ENCODE peak calls at places on chromosomes 11 and 22, in nine cellular contexts. B is epithelial cell of esophagus; G is coronary artery; Y is cardiac muscle cell; M is CD8-positive, alpha-beta T cell; W is effector memory CD4-positive, alpha-beta T cell; F is LNCaP clone FGC; I is CD8-positive, alpha-beta memory T cell; E is left ventricle myocardium inferior. L is an unnamed sample.

GRCh38 chr11:116513278-116513823 is 259.4 kb downstream of the BUD13 start:
- DNase-seq in F (no peak), G (peak), B (no peak), W (no peak), E (no peak), M (no peak), I (no peak), Y (no peak), L (no peak)

GRCh38 chr11:102171101-102171500 is 60.9 kb downstream of the YAP1 start:
- DNase-seq in G (no peak), M (no peak), F (no peak), Y (peak), E (no peak), I (no peak), B (peak), W (no peak), L (no peak)

GRCh38 chr11:78426845-78427244 is 9.2 kb upstream of the GAB2 start:
- DNase-seq in M (no peak), G (no peak), B (no peak), E (no peak), I (no peak), F (no peak), Y (no peak), W (no peak), L (no peak)

GRCh38 chr22:19151329-19152191 is 1.5 kb upstream of the GSC2 start:
- DNase-seq in Y (no peak), E (no peak), F (no peak), G (no peak), B (no peak), M (no peak), I (no peak), W (no peak), L (no peak)

GRCh38 chr22:31210830-31211503 is 1.1 kb upstream of the LIMK2 start:
- DNase-seq in F (no peak), I (no peak), M (no peak), B (no peak), G (no peak), W (no peak), E (peak), Y (peak), L (no peak)

GRCh38 chr11:125082040-125082439 is 18.9 kb downstream of the SLC37A2 start:
- DNase-seq in W (no peak), F (no peak), E (no peak), Y (no peak), B (no peak), M (no peak), G (no peak), I (no peak), L (no peak)

GRCh38 chr11:27485930-27486773 is 13.6 kb upstream of the LGR4 start:
- DNase-seq in B (peak), M (no peak), Y (peak), G (no peak), F (no peak), W (no peak), E (no peak), I (no peak), L (peak)

GRCh38 chr22:44192098-44192810 is 11.5 kb downstream of the PARVG start:
- DNase-seq in W (peak), M (no peak), F (peak), I (peak), B (peak), E (no peak), G (no peak), Y (peak), L (peak)

GRCh38 chr11:94675239-94675638 is 92.9 kb upstream of the AMOTL1 start:
- DNase-seq in G (no peak), F (no peak), Y (no peak), M (no peak), E (no peak), W (no peak), I (no peak), B (peak), L (no peak)

GRCh38 chr11:65434667-65435179 is 12.1 kb downstream of the NEAT1 start:
- DNase-seq in I (no peak), M (no peak), G (peak), W (no peak), B (no peak), E (no peak), F (no peak), Y (no peak), L (no peak)

GRCh38 chr11:130418756-130419155 is 9.7 kb downstream of the ADAMTS8 start:
- DNase-seq in Y (no peak), W (no peak), F (no peak), M (no peak), I (no peak), E (no peak), B (no peak), G (no peak), L (no peak)

GRCh38 chr22:28506207-28506606 is 173.4 kb downstream of the TTC28 start:
- DNase-seq in Y (no peak), I (no peak), E (no peak), G (no peak), B (no peak), M (no peak), F (no peak), W (no peak), L (no peak)

GRCh38 chr11:83521647-83522596 is 235.8 kb upstream of the CCDC90B start:
- DNase-seq in M (no peak), E (no peak), W (no peak), B (peak), I (no peak), G (no peak), F (no peak), Y (peak), L (peak)

GRCh38 chr22:47199949-47200272 is 437.5 kb downstream of the TBC1D22A start:
- DNase-seq in I (no peak), E (no peak), Y (no peak), G (no peak), B (no peak), M (no peak), F (no peak), W (no peak), L (no peak)

GRCh38 chr22:42613869-42614268 is 814 bp downstream of the POLDIP3 start:
- DNase-seq in G (no peak), B (peak), E (no peak), I (no peak), F (no peak), Y (peak), M (no peak), W (no peak), L (no peak)

GRCh38 chr11:116459233-116459632 is 313.6 kb downstream of the BUD13 start:
- DNase-seq in G (no peak), B (no peak), Y (no peak), E (no peak), F (no peak), M (no peak), W (no peak), I (no peak), L (no peak)

GRCh38 chr22:25051983-25052710 is 99.6 kb downstream of the KIAA1671 start:
- DNase-seq in B (no peak), E (peak), G (no peak), F (peak), Y (no peak), I (no peak), W (no peak), M (no peak), L (no peak)

GRCh38 chr11:104918113-104918824 is 20.0 kb upstream of the CASP12 start:
- DNase-seq in E (no peak), B (peak), Y (peak), M (no peak), W (no peak), I (no peak), G (no peak), F (no peak), L (no peak)

GRCh38 chr22:31947296-31947695 is 3.0 kb downstream of the YWHAH start:
- DNase-seq in M (no peak), E (no peak), I (peak), G (no peak), B (peak), Y (peak), F (no peak), W (no peak), L (peak)

DNA sequence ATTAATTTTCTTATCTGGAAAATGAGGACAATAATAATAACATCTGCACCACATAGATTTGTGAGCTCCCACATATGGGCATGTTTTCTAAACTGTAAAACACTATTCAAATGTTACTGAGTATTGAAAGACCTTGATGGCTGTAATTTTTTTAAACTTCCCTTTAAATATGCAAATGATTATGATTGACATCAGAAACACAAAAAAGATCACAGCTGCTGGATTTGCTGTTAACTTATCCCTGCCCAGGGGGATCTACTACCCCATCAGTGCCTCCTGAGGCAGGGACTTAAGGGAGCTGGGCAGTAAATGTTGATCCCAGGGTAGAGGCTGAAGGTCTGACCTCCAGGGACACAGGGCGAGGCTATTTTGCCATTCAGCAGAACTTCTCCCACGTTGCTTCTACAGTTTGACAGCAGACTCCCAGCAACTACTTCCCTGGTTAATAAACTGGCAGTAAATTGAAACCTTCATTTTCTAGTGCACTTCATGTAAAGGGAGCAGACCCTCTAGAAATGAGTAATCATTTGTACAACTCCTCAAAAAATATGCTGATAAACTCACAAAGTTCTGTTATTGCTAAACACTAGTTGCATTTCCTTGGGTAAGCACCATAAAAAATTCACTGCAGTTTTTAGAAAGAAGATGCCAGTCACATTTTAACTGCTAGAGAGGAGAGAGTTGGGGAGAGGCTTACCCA is 20.3 kb downstream of the TMPRSS5 start:
- DNase-seq in W (no peak), M (no peak), F (no peak), G (no peak), B (no peak), E (no peak), Y (no peak), I (no peak), L (no peak)
- H3K4me3 ChIP-seq in W (no peak), M (no peak), F (no peak), G (no peak), B (no peak), E (no peak), Y (no peak), I (no peak), L (no peak)

GRCh38 chr11:67355023-67355793 is 1.9 kb upstream of the POLD4 start:
- DNase-seq in W (no peak), F (no peak), B (no peak), E (no peak), G (peak), M (no peak), Y (no peak), I (no peak), L (no peak)
- H3K4me3 ChIP-seq in W (no peak), F (no peak), B (no peak), E (peak), G (peak), M (no peak), Y (no peak), I (no peak), L (no peak)

GRCh38 chr22:20868225-20868944 is 9.6 kb downstream of the SNAP29 start:
- DNase-seq in B (no peak), M (no peak), Y (no peak), G (no peak), W (no peak), I (no peak), E (no peak), F (no peak), L (no peak)

GRCh38 chr22:20865869-20866445 is 7.2 kb downstream of the SNAP29 start:
- DNase-seq in I (no peak), Y (no peak), G (no peak), F (no peak), B (no peak), M (no peak), W (no peak), E (no peak), L (no peak)

GRCh38 chr22:20867179-20868099 is 8.6 kb downstream of the SNAP29 start:
- DNase-seq in F (peak), G (no peak), E (peak), B (no peak), Y (peak), W (no peak), M (no peak), I (no peak), L (no peak)

GRCh38 chr22:20866716-20867115 is 7.9 kb downstream of the SNAP29 start:
- DNase-seq in F (no peak), Y (no peak), B (no peak), M (no peak), I (no peak), E (no peak), W (no peak), G (no peak), L (no peak)

DNA sequence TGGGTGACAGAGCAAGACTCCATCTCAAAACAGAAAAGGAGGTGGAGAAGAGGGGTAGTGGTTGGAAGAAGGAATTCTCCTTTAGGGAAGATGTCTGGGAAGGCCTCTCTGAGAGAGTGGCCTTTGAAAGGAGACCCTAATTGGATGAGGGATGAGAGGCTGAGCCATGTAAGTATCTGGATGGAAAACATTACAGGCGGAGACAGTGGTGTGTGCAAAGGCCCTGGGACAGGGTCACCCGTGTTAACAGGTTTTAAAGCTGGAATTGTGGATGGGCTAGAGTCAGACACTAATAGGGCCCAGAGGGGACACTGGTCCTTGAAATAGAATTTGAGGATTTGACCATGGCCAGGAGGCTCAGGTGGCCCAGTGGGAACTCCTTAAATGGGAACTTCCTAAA is 10.4 kb downstream of the SNAP29 start:
- DNase-seq in G (no peak), M (no peak), I (no peak), B (no peak), Y (no peak), W (no peak), E (no peak), F (no peak), L (no peak)
- H3K4me3 ChIP-seq in G (no peak), M (no peak), I (no peak), B (no peak), Y (no peak), W (no peak), E (no peak), F (no peak), L (no peak)

DNA sequence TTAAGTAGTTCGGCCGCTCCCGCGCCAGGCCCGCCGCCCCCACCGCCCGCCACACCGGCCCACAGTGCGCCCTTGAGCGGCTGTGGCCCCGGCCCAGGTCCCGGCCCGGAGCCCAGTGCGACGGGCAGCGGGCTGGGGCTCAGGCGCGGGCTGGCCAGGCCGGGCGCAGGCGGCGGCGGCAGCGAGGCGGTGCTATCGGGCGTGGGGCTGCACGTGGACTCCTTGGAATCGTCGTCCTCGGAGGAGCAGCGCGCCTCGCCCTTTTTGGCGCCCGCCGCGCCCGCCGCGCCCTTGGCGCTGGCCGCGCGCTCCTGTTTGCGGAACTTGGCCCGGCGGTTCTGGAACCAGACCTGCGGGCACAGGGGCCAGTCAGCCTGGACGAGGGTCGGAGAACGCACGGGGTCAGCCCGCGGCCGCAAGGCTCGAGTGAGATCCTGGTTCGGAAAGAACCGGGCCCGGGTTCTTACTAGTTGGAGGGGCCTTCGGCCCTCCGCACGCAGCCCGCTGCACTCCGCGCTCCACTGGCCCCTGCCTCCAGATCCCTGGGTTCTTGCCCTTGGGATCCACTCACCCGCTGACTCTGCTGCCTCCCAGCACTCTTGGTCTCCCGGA is 4.0 kb downstream of the PHOX2A start:
- DNase-seq in W (no peak), E (peak), G (no peak), Y (peak), I (peak), M (no peak), F (no peak), B (peak), L (no peak)
- H3K4me3 ChIP-seq in W (no peak), E (peak), G (peak), Y (peak), I (no peak), M (no peak), F (no peak), B (no peak), L (no peak)

DNA sequence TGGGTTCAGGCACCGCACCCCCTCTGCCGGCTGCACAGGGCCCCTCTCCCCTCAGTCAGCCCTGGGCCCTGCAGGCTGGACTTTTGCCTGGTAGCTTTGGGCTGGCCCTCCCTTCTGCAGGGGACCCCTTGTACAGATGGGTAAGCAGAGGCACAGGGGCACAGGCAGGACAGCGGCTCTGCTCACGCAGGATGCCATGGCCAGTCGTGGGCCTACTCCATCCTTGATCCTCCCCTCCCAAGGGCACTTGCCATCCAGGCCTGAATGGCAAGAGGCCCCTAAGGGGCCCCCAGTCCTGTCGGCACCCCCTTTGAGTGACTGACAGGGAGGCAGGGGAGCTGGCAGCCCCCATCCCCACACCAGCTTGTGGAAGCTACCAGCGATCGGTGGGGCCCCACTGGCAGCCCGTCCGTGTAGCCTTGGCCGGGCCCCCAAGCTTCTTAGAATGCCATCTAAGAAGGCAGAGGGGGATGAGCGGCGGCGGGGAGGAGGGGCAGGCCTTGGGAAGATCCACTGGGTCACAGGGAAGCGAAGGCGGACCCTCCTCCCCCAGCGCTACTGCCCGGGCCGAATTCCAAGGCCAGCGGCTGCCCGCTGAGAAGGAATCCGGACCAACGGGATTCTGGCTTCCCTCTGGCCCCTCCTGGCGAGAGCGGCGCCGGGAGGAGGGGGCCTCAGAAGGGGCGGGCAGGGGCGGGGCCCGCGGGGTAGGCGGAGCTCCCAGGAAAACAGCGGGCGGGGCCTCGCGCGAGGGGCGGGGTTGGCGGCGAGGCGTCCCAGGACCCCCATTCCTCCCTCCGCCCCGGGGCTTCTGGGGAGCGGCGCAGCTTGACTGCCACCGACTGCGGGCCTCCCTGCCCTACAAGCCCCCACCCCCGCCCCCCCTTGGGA is 6.8 kb upstream of the CHKA start:
- DNase-seq in F (no peak), B (no peak), G (no peak), M (no peak), W (no peak), Y (peak), E (peak), I (no peak), L (no peak)
- H3K4me3 ChIP-seq in F (no peak), B (peak), G (peak), M (no peak), W (no peak), Y (peak), E (peak), I (no peak), L (no peak)

DNA sequence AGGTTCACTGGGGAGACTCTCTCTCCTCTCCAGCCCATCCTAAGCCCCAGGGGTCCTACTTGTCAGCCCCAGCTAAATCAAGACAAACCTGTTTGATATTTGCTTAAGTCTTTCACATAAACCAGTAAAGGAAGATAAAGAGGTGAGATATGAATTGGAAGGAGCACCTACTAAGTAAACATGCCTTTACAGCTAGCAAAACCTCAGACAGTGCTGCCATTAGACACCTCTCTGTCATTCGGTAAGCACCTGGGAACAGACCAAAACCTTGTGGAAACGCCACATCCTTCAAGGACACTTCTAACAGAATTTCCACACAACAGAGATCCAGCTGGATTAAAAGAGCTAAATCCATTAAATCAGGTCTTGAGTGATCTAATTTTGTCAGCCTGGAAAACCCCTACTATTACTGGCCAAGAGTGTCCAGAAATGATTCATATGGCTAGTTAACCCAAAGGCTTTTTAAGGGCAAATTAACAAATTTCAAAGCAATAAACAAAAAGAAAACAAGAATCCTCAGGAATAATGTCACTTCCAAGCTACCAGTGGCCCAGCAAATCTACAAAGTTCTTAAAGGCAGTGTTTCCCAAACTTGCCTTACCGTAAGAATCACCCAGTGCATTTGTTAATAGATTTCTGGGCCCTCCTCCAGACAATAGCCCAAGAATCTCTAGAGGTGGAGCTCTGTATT is 2.4 kb downstream of the VPS37C start:
- DNase-seq in F (peak), B (peak), E (no peak), W (no peak), Y (peak), G (no peak), I (no peak), M (no peak), L (no peak)
- H3K4me3 ChIP-seq in F (peak), B (peak), E (no peak), W (no peak), Y (no peak), G (peak), I (no peak), M (no peak), L (no peak)